ENCODE peak calls at places on chromosomes 3 and 15, in four cellular contexts. Z, X, N and U are unnamed samples.

GRCh38 chr3:104717828-104718196 is 648.9 kb upstream of the ALCAM start:
- DNase-seq in Z (peak; percentile 3), X (no peak), N (no peak), U (no peak)

GRCh38 chr15:25600751-25601150 is 161.9 kb upstream of the UBE3A start:
- DNase-seq in X (no peak), Z (no peak), N (no peak), U (no peak)

GRCh38 chr3:43349759-43350158 is 63.4 kb downstream of the SNRK start:
- DNase-seq in X (no peak), N (no peak), Z (no peak), U (no peak)

GRCh38 chr3:188792788-188793187 is 379.0 kb upstream of the TPRG1 start:
- DNase-seq in Z (peak; percentile 67), N (no peak), X (peak; percentile 49), U (no peak)

GRCh38 chr3:24579008-24579407 is 84.4 kb upstream of the THRB start:
- DNase-seq in N (no peak), Z (no peak), X (no peak), U (no peak)

GRCh38 chr15:69474291-69474690 is 21.7 kb downstream of the RPLP1 start:
- DNase-seq in N (no peak), X (no peak), Z (no peak), U (no peak)

GRCh38 chr3:158991146-158991705 is 189.4 kb downstream of the MFSD1 start:
- DNase-seq in Z (no peak), N (no peak), X (no peak), U (no peak)

GRCh38 chr3:153028336-153028735 is 133.7 kb upstream of the RAP2B start:
- DNase-seq in X (no peak), Z (no peak), N (no peak), U (no peak)

GRCh38 chr15:40285151-40285898 is 2.5 kb upstream of the ANKRD63 start:
- DNase-seq in Z (no peak), X (no peak), N (no peak), U (no peak)

GRCh38 chr15:38622908-38623307 is 58.3 kb upstream of the RASGRP1 start:
- DNase-seq in X (no peak), Z (no peak), N (no peak), U (no peak)

GRCh38 chr3:26438325-26438940 is 184.1 kb upstream of the LRRC3B start:
- DNase-seq in X (no peak), Z (no peak), N (no peak), U (no peak)

GRCh38 chr15:84817461-84818081 is 415 bp downstream of the ALPK3 start:
- DNase-seq in Z (no peak), X (no peak), N (no peak), U (no peak)

GRCh38 chr3:52493232-52494017 is 1.7 kb upstream of the STAB1 start:
- DNase-seq in X (no peak), N (no peak), Z (no peak), U (no peak)